ENCODE peak calls at places on chromosomes 16 and 17, in four cellular contexts. E, R, C and S are unnamed samples. For H3K4me1, the result is how much of the 10 kb centered on the place peaks cover.

GRCh38 chr17:6178959-6179358 is 108.8 kb downstream of the WSCD1 start:
- DNase-seq in E (no peak), R (no peak), C (no peak), S (no peak)

GRCh38 chr16:88712362-88712979 is 6.2 kb downstream of the CTU2 start:
- DNase-seq in E (no peak), R (no peak), C (no peak), S (no peak)

GRCh38 chr17:44522883-44523671 is 19.9 kb upstream of the GPATCH8 start:
- DNase-seq in E (peak), R (peak), C (peak), S (peak)

GRCh38 chr17:20103454-20104448 is 94.6 kb downstream of the SPECC1 start:
- DNase-seq in E (no peak), R (no peak), C (no peak), S (no peak)

GRCh38 chr17:66469890-66470289 is 167.5 kb downstream of the PRKCA start:
- DNase-seq in E (no peak), R (no peak), C (no peak), S (no peak)

GRCh38 chr17:58232707-58233156 is 5.7 kb upstream of the LPO start:
- DNase-seq in E (no peak), R (no peak), C (no peak), S (no peak)

GRCh38 chr17:3678095-3678820 is 9.6 kb downstream of the EMC6 start:
- DNase-seq in E (no peak), R (no peak), C (no peak), S (no peak)

GRCh38 chr17:65436871-65437270 is 124.6 kb downstream of the AXIN2 start:
- DNase-seq in E (no peak), R (no peak), C (no peak), S (no peak)

DNA sequence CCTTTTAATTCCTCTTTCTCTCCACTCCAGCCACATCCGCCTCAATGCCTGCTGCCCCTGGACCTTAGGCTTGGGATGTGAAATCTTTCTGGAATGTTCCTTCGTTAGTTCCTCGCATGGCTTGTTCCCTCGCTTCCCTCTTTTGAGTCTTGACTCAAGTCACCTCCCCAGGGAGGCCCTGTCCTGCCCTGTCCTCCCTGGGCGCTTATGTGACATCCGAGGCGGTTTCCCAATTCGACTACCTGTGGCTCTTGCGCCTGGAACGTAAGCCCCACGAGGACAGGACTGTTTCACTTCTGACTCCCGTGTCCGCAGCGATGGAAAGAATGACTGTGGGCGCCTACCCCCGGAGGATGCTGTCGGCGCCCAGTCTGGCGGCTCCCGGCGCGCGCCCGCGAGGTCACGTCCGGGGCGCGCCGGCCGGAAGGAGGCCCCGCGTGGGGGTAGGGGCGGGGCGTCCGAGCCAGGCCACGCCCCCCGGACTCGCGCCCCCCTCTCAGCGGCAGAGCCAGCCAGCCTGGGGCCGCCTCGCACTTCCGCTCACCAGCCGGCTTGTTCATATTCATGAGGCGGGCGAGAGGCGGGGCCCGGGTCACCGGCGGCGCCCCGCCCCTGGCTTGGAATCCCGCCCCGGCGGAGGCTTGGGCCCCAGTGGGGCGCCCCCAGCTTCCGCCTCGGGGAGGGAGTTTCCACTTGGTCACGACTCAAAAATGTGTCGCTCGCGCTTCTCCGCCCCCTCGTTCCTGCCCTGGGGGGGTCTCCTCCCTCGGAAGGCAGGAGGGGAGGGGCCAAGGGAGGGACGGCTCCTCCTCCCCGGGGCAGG is 8.4 kb upstream of the GLIS2 start:
- DNase-seq in E (peak), R (peak), C (peak), S (peak)
- TF ChIP-seq POLR2A in E (no peak), R (no peak), C (no peak), S (peak)

GRCh38 chr16:212999-213398 is 16.2 kb downstream of the LUC7L start:
- DNase-seq in E (no peak), R (no peak), C (no peak), S (no peak)
- H3K27ac ChIP-seq in E (peak), R (no peak), C (no peak), S (no peak)

DNA sequence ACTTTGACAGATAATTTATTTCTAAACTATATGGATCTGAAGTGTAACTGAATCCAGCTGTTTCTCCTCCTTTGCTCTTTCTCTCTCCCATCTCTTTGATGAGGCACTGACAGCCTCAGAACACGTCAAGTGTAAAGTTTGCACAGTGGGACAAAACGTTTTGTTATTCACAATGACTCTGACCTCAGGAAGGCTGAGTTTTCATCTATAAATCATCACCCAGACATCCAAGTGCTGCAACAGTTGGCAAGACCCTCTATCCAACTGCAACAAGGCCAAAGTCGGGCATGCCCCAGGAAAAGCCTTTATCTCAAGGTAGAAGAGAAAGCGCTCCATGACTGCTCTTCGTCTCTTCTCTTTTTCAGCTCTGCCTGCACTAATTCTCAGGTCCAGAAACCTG is 267.1 kb upstream of the MYOCD start:
- DNase-seq in E (no peak), R (no peak), C (no peak), S (no peak)
- H3K4me1 ChIP-seq in E (under half), R (under half), C (under half), S (under half)

GRCh38 chr16:57627184-57627871 is 1.1 kb upstream of the ADGRG1 start:
- DNase-seq in E (no peak), R (no peak), C (no peak), S (no peak)

GRCh38 chr16:57626420-57627170 is 1.8 kb upstream of the ADGRG1 start:
- DNase-seq in E (no peak), R (no peak), C (no peak), S (no peak)

GRCh38 chr16:57629516-57630401 is 1.3 kb downstream of the ADGRG1 start:
- DNase-seq in E (no peak), R (no peak), C (no peak), S (no peak)

GRCh38 chr16:57628782-57629181 is 352 bp downstream of the ADGRG1 start:
- DNase-seq in E (no peak), R (no peak), C (no peak), S (no peak)

DNA sequence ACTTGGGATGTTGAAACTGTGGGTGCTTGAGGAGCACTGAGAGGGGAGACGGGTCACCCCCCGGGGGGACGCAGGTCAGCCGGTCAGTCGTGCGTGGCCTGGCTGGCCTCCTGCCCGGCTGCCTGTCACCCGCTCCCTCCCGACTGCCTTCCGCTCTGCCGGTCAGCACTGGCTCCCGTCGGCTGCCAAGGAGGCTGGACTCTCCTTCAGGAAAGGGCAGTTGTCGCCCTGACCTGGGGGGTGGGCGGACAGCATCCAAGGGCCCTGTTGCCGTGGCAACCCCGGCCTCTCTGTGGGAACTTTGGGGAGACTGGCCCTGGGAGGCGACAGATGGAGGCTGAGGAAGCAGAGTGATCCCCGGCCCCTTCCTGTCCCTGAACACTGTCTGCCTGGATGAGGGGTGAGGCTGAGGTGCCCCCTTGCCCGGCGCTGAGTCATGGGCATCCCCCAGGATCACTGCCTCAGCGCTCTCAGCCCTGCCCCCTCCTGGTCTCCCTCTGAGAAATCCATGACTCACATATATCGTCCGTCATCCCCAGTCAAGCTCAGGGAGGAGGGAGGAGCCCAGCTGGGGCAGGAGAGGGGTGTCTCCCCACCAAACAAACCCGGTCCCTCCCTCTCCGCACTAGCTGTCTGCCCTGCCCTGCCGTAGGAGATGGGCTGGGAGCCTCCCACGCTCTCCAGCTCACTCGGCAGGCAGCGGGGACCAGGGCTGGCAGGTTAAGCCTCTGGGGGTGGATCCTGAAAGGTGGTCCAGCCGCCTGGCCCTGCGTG is at the start of gene ADGRG1:
- DNase-seq in E (peak), R (peak), C (no peak), S (peak)
- TF ChIP-seq POLR2A in E (no peak), R (no peak), C (no peak), S (peak)

GRCh38 chr17:79027274-79027924 is 3.4 kb downstream of the C1QTNF1 start:
- DNase-seq in E (peak), R (peak), C (peak), S (no peak)

GRCh38 chr17:79023180-79023705 is 726 bp upstream of the C1QTNF1 start:
- DNase-seq in E (no peak), R (peak), C (no peak), S (no peak)

GRCh38 chr17:79023886-79024771 is at the start of gene C1QTNF1:
- DNase-seq in E (peak), R (peak), C (peak), S (no peak)

GRCh38 chr17:79026345-79027273 is 2.6 kb downstream of the C1QTNF1 start:
- DNase-seq in E (peak), R (peak), C (peak), S (no peak)

GRCh38 chr17:79024901-79025737 is 1.1 kb downstream of the C1QTNF1 start:
- DNase-seq in E (peak), R (peak), C (peak), S (peak)
- H3K27ac ChIP-seq in E (peak), R (no peak), C (peak), S (peak)

DNA sequence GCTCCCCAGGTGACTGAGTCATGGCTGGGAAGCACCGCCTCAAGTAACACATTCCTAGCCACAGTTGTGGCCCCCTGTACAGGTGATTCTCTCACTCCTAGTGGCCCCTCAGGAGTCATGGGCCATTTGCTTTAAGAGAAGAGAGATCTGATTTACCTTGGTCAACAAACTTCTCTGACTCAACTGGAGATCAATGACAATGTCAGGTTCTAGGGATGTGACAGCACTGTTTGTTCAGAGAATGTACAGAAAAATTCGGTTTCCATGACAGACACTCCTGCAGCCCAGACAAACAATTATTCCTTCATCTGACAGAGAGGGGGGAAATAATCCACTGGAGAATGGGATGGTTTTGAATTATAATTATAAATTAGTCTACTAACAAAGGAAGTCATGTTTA is 9.8 kb downstream of the ERN1 start:
- DNase-seq in E (no peak), R (no peak), C (no peak), S (no peak)
- H3K4me1 ChIP-seq in E (under half), R (under half), C (under half), S (under half)

DNA sequence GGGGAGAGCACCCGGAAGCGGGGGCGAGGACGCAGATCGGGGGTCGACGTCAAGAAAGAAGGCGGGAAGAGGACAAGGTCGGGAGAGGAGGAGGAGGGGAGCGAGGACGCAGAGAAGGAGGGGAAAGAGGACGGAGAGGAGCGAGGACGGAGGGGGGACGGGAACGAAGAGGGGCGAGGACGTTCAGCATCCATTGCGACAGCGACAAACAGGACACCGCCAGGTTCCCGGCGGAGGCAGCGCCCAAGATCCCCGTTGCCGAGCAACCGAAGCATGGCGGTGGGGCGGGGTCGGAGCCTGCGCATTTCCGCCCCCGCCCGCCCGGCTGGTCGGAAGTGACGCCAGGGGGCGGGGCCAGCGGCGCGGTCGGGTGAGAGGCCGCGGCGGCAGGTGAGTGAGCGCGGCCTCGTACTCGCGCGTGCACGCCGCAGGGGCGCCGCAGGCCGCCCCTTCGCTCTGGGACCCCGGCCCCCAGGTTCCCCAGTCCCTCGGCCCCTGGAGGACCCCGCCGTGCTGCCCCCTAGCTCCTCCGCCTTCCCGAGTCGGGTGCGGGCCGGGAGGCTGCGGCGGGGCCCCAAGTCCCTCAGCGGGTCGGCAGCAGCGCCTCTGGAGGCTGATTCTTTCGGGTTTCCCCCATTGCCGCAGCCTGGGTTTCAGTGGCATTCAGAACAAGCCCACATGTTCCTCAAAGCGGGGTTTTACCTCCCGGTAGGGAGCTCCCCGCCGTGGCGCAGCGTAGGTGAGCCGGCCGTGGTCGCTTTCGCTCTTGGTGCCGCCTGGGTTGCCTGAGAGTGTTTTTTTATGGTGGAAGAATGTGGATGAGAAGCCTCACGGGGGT is at the start of gene FAM234A:
- DNase-seq in E (peak), R (peak), C (peak), S (peak)
- TF ChIP-seq POLR2A in E (peak), R (peak), C (no peak), S (peak)

DNA sequence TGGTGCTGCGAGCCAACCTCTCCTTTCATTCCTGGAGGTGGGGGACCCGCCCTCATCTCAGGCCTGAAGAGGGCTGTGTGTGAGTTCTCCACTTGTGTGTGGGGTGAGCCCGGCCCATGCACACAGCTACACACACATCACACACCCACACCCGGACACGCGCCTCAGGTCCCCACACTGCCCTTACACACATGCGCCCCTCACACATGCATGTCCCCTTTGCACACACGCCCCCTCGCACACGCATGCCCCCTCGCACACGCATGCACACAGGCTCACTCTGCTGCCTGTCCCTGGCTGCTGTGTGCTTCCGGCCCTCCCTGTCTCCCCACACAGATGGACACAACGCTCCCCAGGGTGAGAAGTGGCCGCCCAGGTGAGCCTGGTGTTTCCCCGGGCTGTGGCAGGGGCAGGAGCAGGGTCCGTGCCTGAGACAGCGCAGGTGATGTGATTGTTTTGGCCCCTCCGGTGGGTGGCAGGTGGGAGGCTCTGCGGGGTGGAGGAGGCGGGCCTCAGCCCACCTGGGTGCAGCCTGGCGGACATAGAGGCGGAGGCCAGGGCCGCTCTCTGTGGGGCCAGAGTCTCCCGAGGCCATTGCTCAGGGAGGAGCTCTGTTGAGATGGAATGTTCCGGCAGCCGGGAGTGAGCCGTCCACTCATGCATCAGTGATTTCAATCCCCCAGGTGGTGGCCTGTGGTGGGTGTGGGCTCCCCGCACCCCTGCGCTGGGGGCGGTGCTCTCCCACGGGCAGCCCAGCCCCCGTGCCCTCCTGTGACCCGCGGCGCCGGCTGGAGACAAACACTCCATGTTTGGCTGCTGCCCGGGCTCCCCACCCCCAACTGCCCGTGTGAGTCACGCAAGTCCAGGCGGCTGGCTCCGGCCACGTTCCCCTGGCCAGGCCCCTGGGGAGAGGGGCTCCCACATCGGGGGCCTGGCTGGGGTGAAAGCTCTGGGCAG is 29.1 kb downstream of the CACNA1H start:
- DNase-seq in E (peak), R (peak), C (peak), S (no peak)
- H3K27ac ChIP-seq in E (peak), R (peak), C (no peak), S (peak)

DNA sequence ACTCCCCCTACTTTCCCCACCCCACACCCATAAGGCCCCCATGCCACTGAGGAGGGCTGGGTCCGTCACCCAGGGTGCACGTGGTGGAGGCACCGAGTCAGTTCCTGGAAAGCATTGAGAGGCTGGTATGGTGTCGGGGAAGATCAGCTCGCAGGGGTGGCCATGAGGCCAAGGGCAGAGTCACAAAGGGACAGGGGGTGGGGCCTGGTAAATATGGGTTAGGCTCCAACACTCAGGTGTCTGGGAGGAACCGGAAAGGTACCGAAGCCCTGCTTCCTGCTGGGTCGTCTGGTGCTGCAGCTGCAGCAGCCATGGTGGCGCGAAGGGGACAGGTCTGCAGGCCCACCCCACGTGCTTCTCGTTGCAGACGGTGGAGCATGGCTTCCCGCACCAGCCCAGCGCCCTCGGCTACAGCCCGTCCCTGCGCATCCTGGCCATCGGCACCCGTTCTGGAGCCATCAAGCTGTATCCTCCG is 30.2 kb downstream of the LLGL2 start:
- DNase-seq in E (no peak), R (no peak), C (no peak), S (no peak)
- H3K4me1 ChIP-seq in E (under half), R (under half), C (under half), S (under half)

GRCh38 chr16:69325784-69326171 is 4.6 kb downstream of the PDF start:
- DNase-seq in E (no peak), R (no peak), C (no peak), S (no peak)
- TF ChIP-seq POLR2A in E (no peak), R (no peak), C (no peak), S (no peak)